ENCODE peak calls at places on chromosome 4, in eight cellular contexts. F is upper lobe of left lung, Z is HCT116, S is stomach, N is transverse colon, U is suprapubic skin, W is HepG2, H is breast epithelium. D is an unnamed sample.

GRCh38 chr4:56544573-56545131 is 39.1 kb downstream of the ARL9 start:
- DNase-seq in U (peak; percentile 86), W (peak; percentile 78), S (peak; percentile 90), N (peak; percentile 88), H (peak; percentile 62), Z (peak; percentile 80), F (peak; percentile 98), D (no peak)

GRCh38 chr4:179867300-179867878 is 2375.8 kb upstream of the TENM3 start:
- DNase-seq in W (peak; percentile 66), H (no peak), Z (peak; percentile 80), F (no peak), N (peak; percentile 51), U (no peak), S (no peak), D (no peak)

GRCh38 chr4:59818656-59819055 is 1381.5 kb upstream of the ADGRL3 start:
- DNase-seq in N (no peak), S (no peak), U (no peak), F (no peak), Z (no peak), W (no peak), H (no peak), D (no peak)

GRCh38 chr4:122798101-122798500 is 28.5 kb upstream of the FGF2 start:
- DNase-seq in H (peak; percentile 81), W (peak; percentile 13), S (no peak), N (no peak), F (no peak), Z (no peak), U (no peak), D (no peak)

GRCh38 chr4:77773101-77773500 is 46.1 kb downstream of the CNOT6L start:
- DNase-seq in H (no peak), F (no peak), S (no peak), N (no peak), W (no peak), U (no peak), Z (no peak), D (no peak)

GRCh38 chr4:129908117-129908516 is 812.2 kb downstream of the C4orf33 start:
- DNase-seq in N (no peak), W (no peak), F (no peak), U (no peak), Z (no peak), H (no peak), S (no peak), D (no peak)

GRCh38 chr4:156475322-156475721 is 496.3 kb downstream of the PDGFC start:
- DNase-seq in U (no peak), Z (peak; percentile 42), W (peak; percentile 15), N (no peak), H (no peak), F (no peak), S (no peak), D (no peak)

GRCh38 chr4:20253799-20254409 is 2.2 kb downstream of the SLIT2 start:
- DNase-seq in U (peak; percentile 69), F (peak; percentile 79), W (no peak), S (no peak), H (no peak), N (peak; percentile 12), Z (no peak), D (no peak)

GRCh38 chr4:164542431-164542830 is 211.5 kb upstream of the SMIM31 start:
- DNase-seq in N (no peak), H (no peak), W (no peak), Z (no peak), F (no peak), U (no peak), S (no peak), D (no peak)

GRCh38 chr4:8067945-8068894 is 90.4 kb downstream of the ABLIM2 start:
- DNase-seq in F (no peak), H (no peak), U (no peak), Z (no peak), S (no peak), N (no peak), W (no peak), D (no peak)
- TF ChIP-seq POLR2A in F (no peak), H (no peak), U (no peak), Z (no peak), S (no peak), N (no peak), W (no peak), D (no peak)

GRCh38 chr4:163494360-163495241 is at the start of gene TMA16:
- DNase-seq in S (peak; percentile 86), Z (peak; percentile 93), U (peak; percentile 91), N (peak; percentile 88), H (peak; percentile 64), F (peak; percentile 93), W (peak; percentile 92), D (no peak)

GRCh38 chr4:163489929-163490328 is 4.6 kb upstream of the TMA16 start:
- DNase-seq in U (no peak), H (no peak), F (no peak), S (no peak), W (no peak), Z (no peak), N (no peak), D (no peak)

GRCh38 chr4:163493643-163494359 is 689 bp upstream of the TMA16 start:
- DNase-seq in W (no peak), Z (no peak), F (no peak), N (peak; percentile 52), U (no peak), S (peak; percentile 32), H (no peak), D (no peak)

GRCh38 chr4:163492951-163493504 is 1.5 kb upstream of the TMA16 start:
- DNase-seq in H (no peak), U (no peak), Z (peak; percentile 73), W (no peak), N (no peak), S (no peak), F (no peak), D (no peak)

DNA sequence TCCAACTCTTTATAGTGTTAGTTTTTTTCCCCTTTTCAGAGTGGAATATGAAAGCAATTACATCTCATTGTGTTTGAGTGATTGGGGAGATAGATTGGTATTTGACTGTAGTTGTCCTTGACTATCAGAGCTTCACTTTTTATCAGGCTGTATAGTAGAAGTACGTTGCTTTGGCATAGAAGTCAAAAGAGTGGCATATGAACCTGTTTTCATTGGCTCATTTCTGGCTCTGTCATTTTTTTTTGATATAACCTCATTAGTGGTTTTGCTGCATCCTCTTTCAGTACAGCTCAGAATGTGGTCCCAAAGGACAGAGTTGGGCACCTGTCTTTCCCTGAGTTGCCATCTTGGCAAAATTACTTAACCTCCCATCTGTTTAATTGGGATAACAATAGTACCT is 1.4 kb downstream of the TMA16 start:
- DNase-seq in U (no peak), F (no peak), W (no peak), N (no peak), S (no peak), H (no peak), Z (no peak), D (no peak)
- TF ChIP-seq POLR2AphosphoS5 in U (no peak), F (no peak), W (no peak), N (no peak), S (no peak), H (no peak), Z (no peak), D (no peak)

DNA sequence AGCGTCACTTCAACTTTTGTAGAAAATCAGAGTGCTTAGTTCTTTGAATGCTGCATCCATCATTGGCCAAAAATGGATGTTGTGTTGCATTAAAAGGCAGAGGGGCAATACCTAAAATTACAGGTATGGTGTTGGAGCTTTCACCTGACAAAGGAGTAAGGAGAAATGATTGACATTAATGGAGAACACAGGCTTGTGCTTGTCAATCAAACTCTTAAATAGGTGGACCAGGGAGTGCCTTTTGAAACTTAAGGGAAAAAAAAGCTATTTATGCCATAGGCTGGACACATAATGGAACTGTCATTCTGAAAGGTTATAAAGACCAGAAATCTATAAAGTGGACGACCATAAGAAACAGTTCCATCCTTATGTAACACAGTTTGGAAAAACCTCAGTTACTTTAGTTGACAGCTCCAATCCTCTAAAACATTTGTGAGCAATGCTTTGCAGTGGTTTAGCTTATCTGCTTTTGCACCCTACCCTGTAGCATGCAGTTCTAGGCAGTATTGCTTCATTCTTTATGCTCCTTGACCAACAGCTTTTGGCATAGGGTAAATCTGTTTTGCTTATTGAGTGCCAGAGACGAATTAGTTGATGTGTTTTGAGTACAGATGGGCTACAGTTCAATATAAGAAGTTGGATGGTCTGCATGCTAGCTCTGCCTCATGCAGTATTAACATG is 2.4 kb downstream of the HADH start:
- DNase-seq in W (no peak), F (no peak), S (no peak), U (no peak), Z (no peak), N (no peak), H (no peak), D (no peak)
- TF ChIP-seq POLR2A in W (no peak), F (no peak), S (no peak), U (no peak), Z (no peak), N (no peak), H (no peak), D (no peak)

DNA sequence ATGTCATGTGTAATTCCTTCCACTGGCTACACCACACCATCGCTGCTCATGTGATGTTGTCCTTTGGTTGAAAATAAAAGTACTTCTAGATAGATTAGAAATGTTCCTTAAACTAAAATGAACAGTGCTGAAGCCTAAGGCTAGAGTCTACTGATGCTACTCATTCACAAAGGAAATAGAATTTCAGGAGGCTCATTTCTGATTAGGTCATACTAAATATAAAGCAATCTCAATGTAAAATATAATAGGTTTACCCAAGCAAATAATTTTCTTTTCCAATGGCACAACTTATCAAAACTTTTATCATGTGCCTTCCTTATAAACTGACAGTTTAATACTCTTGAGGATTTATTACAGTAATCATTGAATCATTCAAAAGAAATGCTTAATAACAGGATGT is 130.9 kb upstream of the DKK2 start:
- DNase-seq in Z (no peak), S (no peak), U (no peak), N (no peak), W (no peak), H (no peak), F (no peak), D (no peak)
- TF ChIP-seq POLR2AphosphoS5 in Z (no peak), S (no peak), U (no peak), N (no peak), W (no peak), H (no peak), F (no peak), D (no peak)

GRCh38 chr4:74453037-74453635 is 8.2 kb downstream of the AREG start:
- DNase-seq in Z (no peak), H (no peak), F (no peak), N (no peak), U (no peak), W (no peak), S (no peak), D (no peak)
- TF ChIP-seq POLR2A in Z (no peak), H (no peak), F (no peak), N (no peak), U (no peak), W (no peak), S (no peak), D (no peak)